ENCODE peak calls at places on chromosomes 4 and X, in nine cellular contexts. C, O, E, A, L, K, J, G and S are unnamed samples.

GRCh38 chrX:10633722-10634121 is 13.3 kb upstream of the MID1 start:
- DNase-seq in C (no peak), O (peak), E (no peak), A (no peak), L (peak), K (no peak), J (peak), G (no peak), S (peak)

GRCh38 chr4:2251073-2251794 is 9.3 kb upstream of the HAUS3 start:
- DNase-seq in C (no peak), O (no peak), E (no peak), A (no peak), L (no peak), K (no peak), J (no peak), G (peak), S (no peak)

GRCh38 chrX:68945603-68946228 is 116.9 kb downstream of the EFNB1 start:
- DNase-seq in C (no peak), O (peak), E (no peak), A (peak), L (no peak), K (no peak), J (peak), G (no peak), S (peak)

GRCh38 chr4:1462768-1463075 is 56.5 kb upstream of the NKX1-1 start:
- DNase-seq in C (no peak), O (no peak), E (peak), A (no peak), L (no peak), K (no peak), J (no peak), G (no peak), S (no peak)

GRCh38 chr4:1351854-1352633 is 5.0 kb downstream of the UVSSA start:
- DNase-seq in C (peak), O (peak), E (peak), A (peak), L (peak), K (peak), J (peak), G (peak), S (peak)

GRCh38 chr4:149765630-149766029 is 50.0 kb downstream of the IQCM start:
- DNase-seq in C (no peak), O (peak), E (no peak), A (no peak), L (no peak), K (no peak), J (peak), G (no peak), S (peak)

GRCh38 chr4:135123632-135124031 is 922.0 kb upstream of the PABPC4L start:
- DNase-seq in C (no peak), O (no peak), E (no peak), A (no peak), L (no peak), K (no peak), J (no peak), G (no peak), S (peak)

GRCh38 chr4:181909368-181909767 is 333.8 kb upstream of the TENM3 start:
- DNase-seq in C (no peak), O (peak), E (no peak), A (no peak), L (peak), K (no peak), J (peak), G (no peak), S (peak)

GRCh38 chr4:37976991-37977470 is 16.8 kb downstream of the PTTG2 start:
- DNase-seq in C (peak), O (peak), E (peak), A (peak), L (no peak), K (peak), J (peak), G (peak), S (peak)

GRCh38 chrX:25277574-25277973 is 261.8 kb upstream of the ARX start:
- DNase-seq in C (no peak), O (no peak), E (no peak), A (no peak), L (no peak), K (no peak), J (no peak), G (no peak), S (no peak)

GRCh38 chr4:15516494-15516893 is 46.8 kb downstream of the CC2D2A start:
- DNase-seq in C (no peak), O (no peak), E (no peak), A (no peak), L (no peak), K (no peak), J (no peak), G (no peak), S (no peak)

GRCh38 chr4:151133311-151133710 is 33.9 kb downstream of the RPS3A start:
- DNase-seq in C (no peak), O (no peak), E (no peak), A (no peak), L (no peak), K (no peak), J (no peak), G (no peak), S (no peak)

GRCh38 chr4:98377626-98378025 is 116.4 kb downstream of the RAP1GDS1 start:
- DNase-seq in C (no peak), O (peak), E (no peak), A (no peak), L (peak), K (no peak), J (peak), G (no peak), S (peak)

GRCh38 chr4:94534401-94535312 is 82.9 kb downstream of the PDLIM5 start:
- DNase-seq in C (no peak), O (peak), E (no peak), A (no peak), L (no peak), K (peak), J (no peak), G (no peak), S (no peak)

GRCh38 chr4:187171731-187172339 is 448.2 kb upstream of the FAT1 start:
- DNase-seq in C (no peak), O (peak), E (no peak), A (no peak), L (no peak), K (no peak), J (peak), G (no peak), S (peak)

GRCh38 chrX:135481696-135482179 is 38.7 kb upstream of the INTS6L start:
- DNase-seq in C (no peak), O (no peak), E (no peak), A (no peak), L (no peak), K (no peak), J (no peak), G (no peak), S (no peak)

GRCh38 chr4:154560824-154561231 is 2.0 kb upstream of the FGB start:
- DNase-seq in C (no peak), O (peak), E (no peak), A (no peak), L (peak), K (no peak), J (peak), G (no peak), S (peak)

GRCh38 chr4:8393593-8394038 is 46.9 kb downstream of the ACOX3 start:
- DNase-seq in C (no peak), O (peak), E (peak), A (no peak), L (peak), K (no peak), J (peak), G (no peak), S (peak)

GRCh38 chrX:69614896-69615295 is 1.0 kb upstream of the EDA start:
- DNase-seq in C (no peak), O (peak), E (no peak), A (no peak), L (no peak), K (no peak), J (no peak), G (no peak), S (no peak)

GRCh38 chr4:10074767-10075105 is 41.9 kb downstream of the WDR1 start:
- DNase-seq in C (no peak), O (peak), E (no peak), A (peak), L (no peak), K (peak), J (peak), G (no peak), S (peak)

GRCh38 chr4:87532907-87533306 is 3.7 kb upstream of the SPARCL1 start:
- DNase-seq in C (no peak), O (no peak), E (no peak), A (no peak), L (no peak), K (no peak), J (no peak), G (no peak), S (no peak)

GRCh38 chrX:54530358-54530900 is 410 bp downstream of the GNL3L start:
- DNase-seq in C (no peak), O (no peak), E (no peak), A (no peak), L (no peak), K (no peak), J (peak), G (no peak), S (no peak)

GRCh38 chr4:138049350-138049749 is 192.8 kb downstream of the SLC7A11 start:
- DNase-seq in C (no peak), O (no peak), E (no peak), A (no peak), L (no peak), K (no peak), J (no peak), G (no peak), S (peak)

GRCh38 chr4:154049457-154050181 is 260.7 kb upstream of the SFRP2 start:
- DNase-seq in C (no peak), O (peak), E (peak), A (peak), L (peak), K (no peak), J (peak), G (no peak), S (peak)

GRCh38 chr4:142383354-142383753 is 462.7 kb downstream of the INPP4B start:
- DNase-seq in C (no peak), O (no peak), E (no peak), A (no peak), L (no peak), K (no peak), J (no peak), G (no peak), S (no peak)

GRCh38 chr4:2807571-2807970 is 14.7 kb downstream of the SH3BP2 start:
- DNase-seq in C (no peak), O (no peak), E (no peak), A (no peak), L (no peak), K (no peak), J (no peak), G (no peak), S (no peak)

GRCh38 chrX:13646154-13646549 is 6.8 kb upstream of the TCEANC start:
- DNase-seq in C (no peak), O (peak), E (peak), A (peak), L (peak), K (peak), J (peak), G (peak), S (peak)

GRCh38 chr4:27318740-27319139 is 458.1 kb downstream of the STIM2 start:
- DNase-seq in C (no peak), O (peak), E (peak), A (peak), L (no peak), K (peak), J (peak), G (no peak), S (no peak)

GRCh38 chr4:176778063-176778462 is 14.7 kb downstream of the VEGFC start:
- DNase-seq in C (no peak), O (peak), E (no peak), A (no peak), L (peak), K (no peak), J (peak), G (no peak), S (peak)

GRCh38 chr4:165906272-165906671 is 33.2 kb downstream of the TLL1 start:
- DNase-seq in C (no peak), O (peak), E (no peak), A (no peak), L (no peak), K (no peak), J (no peak), G (no peak), S (no peak)

GRCh38 chr4:129822708-129823504 is 727.0 kb downstream of the C4orf33 start:
- DNase-seq in C (no peak), O (peak), E (no peak), A (no peak), L (no peak), K (no peak), J (no peak), G (no peak), S (no peak)

GRCh38 chr4:46994007-46994405 is 625 bp upstream of the GABRA4 start:
- DNase-seq in C (no peak), O (no peak), E (no peak), A (no peak), L (no peak), K (no peak), J (no peak), G (no peak), S (peak)

GRCh38 chr4:41967392-41967791 is 14.2 kb upstream of the DCAF4L1 start:
- DNase-seq in C (no peak), O (no peak), E (no peak), A (no peak), L (no peak), K (no peak), J (no peak), G (no peak), S (no peak)